ENCODE peak calls at places on chromosomes 7 and 10, in six cellular contexts. M, J, Y, I, D and A are unnamed samples.

GRCh38 chr10:103154464-103155299 is 38.4 kb downstream of the NT5C2 start:
- DNase-seq in M (no peak), J (no peak), Y (no peak), I (no peak), D (no peak), A (peak)

GRCh38 chr7:19958309-19958896 is 185.0 kb upstream of the TMEM196 start:
- DNase-seq in M (peak), J (no peak), Y (peak), I (no peak), D (no peak), A (peak)

GRCh38 chr10:49163741-49164140 is 24.4 kb downstream of the TMEM273 start:
- DNase-seq in M (peak), J (no peak), Y (peak), I (no peak), D (no peak), A (peak)

GRCh38 chr7:101164071-101164840 is 1.1 kb downstream of the VGF start:
- DNase-seq in M (peak), J (no peak), Y (no peak), I (no peak), D (no peak), A (peak)

GRCh38 chr10:104209575-104210198 is 22.5 kb downstream of the CFAP43 start:
- DNase-seq in M (peak), J (peak), Y (no peak), I (peak), D (peak), A (peak)

GRCh38 chr7:371779-372545 is 82.0 kb downstream of the FOXL3 start:
- DNase-seq in M (no peak), J (no peak), Y (no peak), I (no peak), D (no peak), A (no peak)

GRCh38 chr7:40380111-40380510 is 245.3 kb downstream of the SUGCT start:
- DNase-seq in M (no peak), J (no peak), Y (no peak), I (no peak), D (no peak), A (no peak)

GRCh38 chr7:31326416-31326815 is 14.1 kb downstream of the NEUROD6 start:
- DNase-seq in M (no peak), J (no peak), Y (no peak), I (no peak), D (no peak), A (no peak)

GRCh38 chr7:126589068-126589684 is 663.6 kb downstream of the GRM8 start:
- DNase-seq in M (no peak), J (peak), Y (no peak), I (no peak), D (no peak), A (no peak)

GRCh38 chr7:149147730-149148653 is 739 bp downstream of the ZNF398 start:
- DNase-seq in M (peak), J (peak), Y (no peak), I (peak), D (peak), A (peak)

GRCh38 chr7:46162582-46162981 is 241.5 kb upstream of the IGFBP3 start:
- DNase-seq in M (peak), J (no peak), Y (no peak), I (no peak), D (no peak), A (peak)

GRCh38 chr7:25894002-25894901 is 257.7 kb upstream of the NFE2L3 start:
- DNase-seq in M (no peak), J (peak), Y (no peak), I (peak), D (no peak), A (no peak)

GRCh38 chr10:75592888-75593643 is 161.6 kb downstream of the LRMDA start:
- DNase-seq in M (no peak), J (no peak), Y (no peak), I (no peak), D (no peak), A (peak)

GRCh38 chr7:30201921-30202320 is 67.1 kb downstream of the MTURN start:
- DNase-seq in M (no peak), J (no peak), Y (no peak), I (no peak), D (no peak), A (no peak)

GRCh38 chr10:131855763-131856401 is 44.9 kb upstream of the PPP2R2D start:
- DNase-seq in M (no peak), J (no peak), Y (no peak), I (no peak), D (no peak), A (no peak)

GRCh38 chr10:104642311-104643022 is 1.4 kb downstream of the SORCS3 start:
- DNase-seq in M (no peak), J (no peak), Y (no peak), I (peak), D (no peak), A (peak)

GRCh38 chr7:341841-342638 is 52.1 kb downstream of the FOXL3 start:
- DNase-seq in M (no peak), J (no peak), Y (no peak), I (no peak), D (no peak), A (no peak)

GRCh38 chr7:8442814-8443304 is 9.4 kb downstream of the NXPH1 start:
- DNase-seq in M (peak), J (no peak), Y (no peak), I (peak), D (peak), A (peak)

GRCh38 chr7:37354661-37355131 is 94.0 kb downstream of the ELMO1 start:
- DNase-seq in M (peak), J (no peak), Y (no peak), I (peak), D (no peak), A (peak)

GRCh38 chr7:127678330-127678729 is 26.3 kb downstream of the SND1 start:
- DNase-seq in M (no peak), J (no peak), Y (no peak), I (no peak), D (no peak), A (no peak)

GRCh38 chr7:148078126-148078525 is 512.4 kb upstream of the C7orf33 start:
- DNase-seq in M (no peak), J (no peak), Y (no peak), I (no peak), D (no peak), A (no peak)

GRCh38 chr7:142425281-142425680 is 167.4 kb upstream of the PRSS58 start:
- DNase-seq in M (no peak), J (no peak), Y (no peak), I (no peak), D (no peak), A (no peak)

GRCh38 chr7:30252885-30253795 is 31.3 kb upstream of the ZNRF2 start:
- DNase-seq in M (peak), J (no peak), Y (no peak), I (no peak), D (no peak), A (no peak)

GRCh38 chr10:63627376-63627775 is 106.2 kb downstream of the REEP3 start:
- DNase-seq in M (peak), J (no peak), Y (no peak), I (no peak), D (no peak), A (no peak)

GRCh38 chr10:17210361-17210760 is 8.9 kb upstream of the TRDMT1 start:
- DNase-seq in M (peak), J (no peak), Y (peak), I (no peak), D (no peak), A (peak)

GRCh38 chr7:32347244-32347828 is 142.8 kb downstream of the LSM5 start:
- DNase-seq in M (peak), J (no peak), Y (no peak), I (peak), D (no peak), A (peak)

GRCh38 chr7:100679927-100680588 is 6.5 kb downstream of the GNB2 start:
- DNase-seq in M (peak), J (no peak), Y (no peak), I (no peak), D (no peak), A (peak)

GRCh38 chr7:64793106-64793755 is 997 bp upstream of the ZNF138 start:
- DNase-seq in M (peak), J (no peak), Y (no peak), I (no peak), D (no peak), A (no peak)

GRCh38 chr10:71963756-71964668 is at the start of gene CHST3:
- DNase-seq in M (peak), J (no peak), Y (no peak), I (peak), D (no peak), A (peak)

GRCh38 chr10:87761153-87761552 is 56.9 kb downstream of the ATAD1 start:
- DNase-seq in M (no peak), J (no peak), Y (no peak), I (no peak), D (no peak), A (no peak)